ENCODE peak calls at places on chromosomes 7 and 10, in four cellular contexts. F is left lung, M is heart right ventricle, K is mesenchymal stem cell. T is an unnamed sample.

GRCh38 chr7:138727336-138728099 is 26.4 kb upstream of the SVOPL start:
- DNase-seq in M (no peak), F (no peak), K (no peak), T (no peak)

GRCh38 chr7:19116121-19117080 is 1.0 kb downstream of the TWIST1 start:
- DNase-seq in F (peak), K (peak), M (peak), T (peak)

GRCh38 chr10:5292196-5292735 is 72.5 kb upstream of the UCN3 start:
- DNase-seq in F (no peak), M (no peak), K (no peak), T (no peak)

GRCh38 chr10:93893646-93894515 is at the start of gene SLC35G1:
- DNase-seq in M (peak), K (peak), F (peak), T (peak)

GRCh38 chr10:63822496-63822895 is 301.3 kb downstream of the REEP3 start:
- DNase-seq in M (no peak), K (no peak), F (no peak), T (no peak)

GRCh38 chr7:5526190-5527037 is 102.8 kb upstream of the TNRC18 start:
- DNase-seq in F (no peak), K (peak), M (peak), T (no peak)

GRCh38 chr10:28566458-28566857 is 33.5 kb downstream of the WAC start:
- DNase-seq in M (no peak), F (no peak), K (no peak), T (no peak)

GRCh38 chr10:132939957-132940790 is 2.2 kb downstream of the CFAP46 start:
- DNase-seq in K (peak), M (no peak), F (peak), T (peak)

GRCh38 chr7:8217200-8218068 is 44.5 kb downstream of the ICA1 start:
- DNase-seq in K (peak), M (no peak), F (no peak), T (peak)

GRCh38 chr7:51973942-51974341 is 657.3 kb upstream of the COBL start:
- DNase-seq in K (no peak), F (no peak), M (no peak), T (no peak)
- H3K4me3 ChIP-seq in K (no peak), F (no peak), M (no peak), T (no peak)

GRCh38 chr7:57868771-57869483 is 418.9 kb downstream of the ZNF716 start:
- DNase-seq in M (no peak), K (no peak), F (peak), T (no peak)

GRCh38 chr7:57867884-57868701 is 418.1 kb downstream of the ZNF716 start:
- DNase-seq in M (peak), F (peak), K (no peak), T (no peak)
- H3K4me3 ChIP-seq in M (peak), F (peak), K (no peak), T (peak)

DNA sequence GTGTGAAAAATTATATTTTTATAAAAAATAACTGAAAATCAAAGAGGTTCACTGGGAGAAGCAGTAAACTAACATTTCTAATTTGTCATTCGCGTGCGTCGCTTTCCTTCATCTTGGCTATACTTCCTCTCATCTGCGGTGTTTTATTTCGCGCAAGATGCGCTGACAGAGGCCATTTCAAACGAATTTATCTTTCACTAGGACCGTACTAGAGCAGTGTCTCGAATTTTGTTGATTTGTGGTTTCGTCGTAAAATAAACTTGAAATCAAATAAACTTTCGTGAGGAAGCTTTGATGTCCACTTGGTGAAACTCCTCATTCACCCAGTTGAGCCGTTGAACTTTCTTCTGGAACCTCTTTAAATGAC is 163.7 kb upstream of the PPP1R3A start:
- DNase-seq in F (no peak), K (no peak), M (no peak), T (no peak)
- H3K4me3 ChIP-seq in F (peak), K (peak), M (peak), T (no peak)

GRCh38 chr7:21943436-21943835 is 2.3 kb downstream of the CDCA7L start:
- DNase-seq in F (no peak), M (no peak), K (no peak), T (no peak)
- H3K4me3 ChIP-seq in F (no peak), M (no peak), K (no peak), T (no peak)

DNA sequence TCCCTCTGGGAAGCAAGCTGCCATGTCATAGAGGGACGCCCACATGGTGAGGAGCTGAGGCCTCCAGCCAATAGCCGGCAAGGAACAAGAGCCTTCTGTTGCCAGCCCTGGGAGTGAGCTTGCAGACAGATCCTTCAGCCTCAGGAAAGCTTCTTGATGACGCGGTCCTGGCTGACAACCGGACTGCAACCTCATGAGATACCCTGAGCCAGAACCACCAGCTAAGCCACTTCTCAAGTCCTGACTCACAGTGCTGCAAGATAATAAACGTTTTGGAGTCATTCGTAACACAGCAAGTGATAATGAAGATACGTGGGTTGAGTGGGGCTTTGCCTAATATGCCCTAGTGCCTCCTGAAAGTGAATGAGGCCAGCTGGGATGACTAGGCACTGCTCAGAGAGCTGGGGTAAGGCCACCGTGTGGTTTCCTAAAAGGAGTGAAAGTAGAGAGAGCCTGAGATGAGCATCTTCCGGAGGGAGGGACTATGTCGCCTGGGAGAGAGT is 53.8 kb downstream of the PYROXD2 start:
- DNase-seq in F (no peak), K (peak), M (peak), T (peak)
- H3K4me3 ChIP-seq in F (no peak), K (no peak), M (no peak), T (peak)

T was measured in fibroblast of villous mesenchyme.